ENCODE peak calls at places on chromosomes 13 and 19, in seven cellular contexts. G, Z, N, B, V, H and T are unnamed samples.

GRCh38 chr13:94427313-94427712 is 52.2 kb downstream of the DCT start:
- DNase-seq in G (no peak), Z (no peak), N (no peak), B (no peak), V (no peak), H (no peak), T (no peak)

GRCh38 chr19:4847190-4847973 is 15.9 kb upstream of the TICAM1 start:
- DNase-seq in G (no peak), Z (no peak), N (no peak), B (no peak), V (no peak), H (no peak), T (no peak)

GRCh38 chr19:44675516-44675915 is 4.2 kb downstream of the CEACAM19 start:
- DNase-seq in G (no peak), Z (no peak), N (no peak), B (no peak), V (no peak), H (peak), T (no peak)

GRCh38 chr13:46183018-46183940 is 1.3 kb upstream of the LCP1 start:
- DNase-seq in G (peak), Z (no peak), N (no peak), B (no peak), V (no peak), H (no peak), T (no peak)

GRCh38 chr13:108944760-108945159 is 315.3 kb downstream of the MYO16 start:
- DNase-seq in G (no peak), Z (no peak), N (no peak), B (no peak), V (no peak), H (no peak), T (no peak)

GRCh38 chr13:28530729-28531194 is 35.8 kb upstream of the FLT1 start:
- DNase-seq in G (no peak), Z (no peak), N (no peak), B (no peak), V (no peak), H (no peak), T (no peak)

GRCh38 chr13:45511310-45512147 is 46.8 kb downstream of the COG3 start:
- DNase-seq in G (no peak), Z (peak), N (peak), B (no peak), V (no peak), H (peak), T (no peak)

GRCh38 chr13:110281736-110282135 is 25.2 kb downstream of the COL4A1 start:
- DNase-seq in G (no peak), Z (no peak), N (no peak), B (no peak), V (no peak), H (no peak), T (no peak)

GRCh38 chr13:100131863-100132574 is 43.1 kb downstream of the PCCA start:
- DNase-seq in G (peak), Z (no peak), N (peak), B (no peak), V (no peak), H (no peak), T (no peak)

GRCh38 chr19:57560049-57560491 is 407 bp upstream of the ZNF550 start:
- DNase-seq in G (no peak), Z (no peak), N (peak), B (no peak), V (no peak), H (peak), T (peak)

GRCh38 chr19:44260343-44260681 is 626 bp downstream of the ZNF233 start:
- DNase-seq in G (no peak), Z (no peak), N (no peak), B (no peak), V (no peak), H (no peak), T (no peak)

GRCh38 chr19:6811906-6812305 is 39.4 kb downstream of the VAV1 start:
- DNase-seq in G (no peak), Z (no peak), N (peak), B (no peak), V (no peak), H (no peak), T (no peak)

GRCh38 chr13:113759525-113760137 is 605 bp downstream of the TMEM255B start:
- DNase-seq in G (no peak), Z (no peak), N (peak), B (no peak), V (peak), H (peak), T (no peak)

GRCh38 chr13:57345526-57345925 is 178.5 kb downstream of the PRR20E start:
- DNase-seq in G (no peak), Z (no peak), N (no peak), B (no peak), V (no peak), H (no peak), T (no peak)

GRCh38 chr13:102807699-102808098 is 8.8 kb downstream of the BIVM start:
- DNase-seq in G (no peak), Z (no peak), N (no peak), B (no peak), V (no peak), H (no peak), T (no peak)

GRCh38 chr19:7895565-7895964 is 7.3 kb downstream of the LRRC8E start:
- DNase-seq in G (no peak), Z (no peak), N (no peak), B (no peak), V (no peak), H (no peak), T (no peak)

GRCh38 chr13:31204592-31204991 is 4.8 kb downstream of the B3GLCT start:
- DNase-seq in G (no peak), Z (no peak), N (peak), B (no peak), V (no peak), H (no peak), T (no peak)

GRCh38 chr19:13154241-13154778 is 4.1 kb downstream of the IER2 start:
- DNase-seq in G (peak), Z (no peak), N (peak), B (peak), V (peak), H (peak), T (peak)

GRCh38 chr19:8352134-8352827 is 9.2 kb upstream of the KANK3 start:
- DNase-seq in G (no peak), Z (no peak), N (peak), B (no peak), V (no peak), H (peak), T (no peak)